ENCODE peak calls at places on chromosomes 16 and 17, in nine cellular contexts. C is left ventricle myocardium inferior; G is CD4-positive, alpha-beta T cell; X is heart right ventricle; U is ovary; B is aorta; R is dorsolateral prefrontal cortex; Q is fibroblast of lung; V is effector memory CD4-positive, alpha-beta T cell. P is an unnamed sample.

GRCh38 chr16:66512589-66513404 is 37.1 kb downstream of the TK2 start:
- DNase-seq in Q (peak; percentile 61), C (no peak), U (no peak), B (peak; percentile 76), V (no peak), G (no peak), R (no peak), X (no peak), P (no peak)

GRCh38 chr16:65153365-65154105 is 31.7 kb upstream of the CDH11 start:
- DNase-seq in B (no peak), U (no peak), Q (no peak), G (no peak), X (no peak), R (no peak), V (no peak), C (no peak), P (no peak)

GRCh38 chr17:44354582-44355309 is 8.9 kb downstream of the FAM171A2 start:
- DNase-seq in C (peak; percentile 60), X (peak; percentile 70), R (no peak), Q (no peak), B (no peak), G (peak; percentile 56), U (peak; percentile 64), V (no peak), P (no peak)

GRCh38 chr17:33192961-33193911 is 99.9 kb downstream of the ASIC2 start:
- DNase-seq in U (no peak), Q (no peak), C (no peak), R (no peak), V (no peak), X (no peak), B (no peak), G (no peak), P (no peak)

GRCh38 chr17:79633154-79633553 is 22.3 kb upstream of the RBFOX3 start:
- DNase-seq in U (no peak), C (peak; percentile 3), X (no peak), V (no peak), G (no peak), Q (no peak), R (peak; percentile 8), B (peak; percentile 68), P (no peak)

GRCh38 chr17:67217446-67217845 is 27.6 kb downstream of the HELZ start:
- DNase-seq in Q (no peak), C (no peak), G (no peak), U (no peak), V (no peak), R (no peak), X (no peak), B (no peak), P (no peak)

GRCh38 chr17:75661531-75661930 is 5.4 kb downstream of the RECQL5 start:
- DNase-seq in C (no peak), Q (no peak), B (peak; percentile 14), G (no peak), V (no peak), X (no peak), U (no peak), R (peak; percentile 78), P (no peak)

GRCh38 chr16:3362931-3363330 is 7.2 kb downstream of the OR2C1 start:
- DNase-seq in V (no peak), R (no peak), G (no peak), Q (no peak), X (no peak), U (no peak), B (no peak), C (no peak), P (peak; percentile 27)

GRCh38 chr16:84929421-84930297 is 81.7 kb downstream of the ZDHHC7 start:
- DNase-seq in B (no peak), G (no peak), U (no peak), Q (no peak), X (no peak), V (no peak), C (peak; percentile 64), R (no peak), P (no peak)

GRCh38 chr16:84926462-84926861 is 84.9 kb downstream of the ZDHHC7 start:
- DNase-seq in V (no peak), G (no peak), B (no peak), U (no peak), C (no peak), R (no peak), Q (no peak), X (no peak), P (no peak)

GRCh38 chr16:84928679-84929420 is 82.5 kb downstream of the ZDHHC7 start:
- DNase-seq in R (no peak), G (no peak), U (peak; percentile 78), Q (peak; percentile 81), V (no peak), C (peak; percentile 83), B (peak; percentile 89), X (peak; percentile 78), P (no peak)

GRCh38 chr16:84925773-84926372 is 85.5 kb downstream of the ZDHHC7 start:
- DNase-seq in B (no peak), C (no peak), X (no peak), V (no peak), Q (no peak), R (no peak), U (no peak), G (no peak), P (no peak)

GRCh38 chr16:84927621-84928591 is 83.4 kb downstream of the ZDHHC7 start:
- DNase-seq in R (no peak), U (peak; percentile 69), B (no peak), V (no peak), G (no peak), Q (no peak), C (peak; percentile 76), X (peak; percentile 64), P (no peak)
- H3K27ac ChIP-seq in R (no peak overlapping the region), U (peak overlapping the region; percentile 69), B (no peak overlapping the region), V (no peak overlapping the region), G (no peak overlapping the region), Q (no peak overlapping the region), C (peak overlapping the region; percentile 93), X (peak overlapping the region; percentile 45), P (no peak overlapping the region)

GRCh38 chr17:36593651-36594316 is 2.1 kb downstream of the DHRS11 start:
- DNase-seq in G (no peak), U (no peak), B (no peak), C (no peak), X (no peak), R (no peak), V (no peak), Q (no peak), P (no peak)

GRCh38 chr17:36597229-36597628 is 4.2 kb upstream of the MRM1 start:
- DNase-seq in X (no peak), C (no peak), V (no peak), B (no peak), G (no peak), R (no peak), U (no peak), Q (no peak), P (no peak)

GRCh38 chr17:36592711-36593321 is 1.1 kb downstream of the DHRS11 start:
- DNase-seq in R (no peak), B (no peak), G (no peak), X (no peak), C (no peak), U (no peak), Q (no peak), V (no peak), P (no peak)

GRCh38 chr17:36592316-36592710 is 634 bp downstream of the DHRS11 start:
- DNase-seq in G (no peak), U (peak; percentile 46), B (no peak), C (no peak), Q (no peak), R (no peak), X (peak; percentile 23), V (no peak), P (peak; percentile 52)

DNA sequence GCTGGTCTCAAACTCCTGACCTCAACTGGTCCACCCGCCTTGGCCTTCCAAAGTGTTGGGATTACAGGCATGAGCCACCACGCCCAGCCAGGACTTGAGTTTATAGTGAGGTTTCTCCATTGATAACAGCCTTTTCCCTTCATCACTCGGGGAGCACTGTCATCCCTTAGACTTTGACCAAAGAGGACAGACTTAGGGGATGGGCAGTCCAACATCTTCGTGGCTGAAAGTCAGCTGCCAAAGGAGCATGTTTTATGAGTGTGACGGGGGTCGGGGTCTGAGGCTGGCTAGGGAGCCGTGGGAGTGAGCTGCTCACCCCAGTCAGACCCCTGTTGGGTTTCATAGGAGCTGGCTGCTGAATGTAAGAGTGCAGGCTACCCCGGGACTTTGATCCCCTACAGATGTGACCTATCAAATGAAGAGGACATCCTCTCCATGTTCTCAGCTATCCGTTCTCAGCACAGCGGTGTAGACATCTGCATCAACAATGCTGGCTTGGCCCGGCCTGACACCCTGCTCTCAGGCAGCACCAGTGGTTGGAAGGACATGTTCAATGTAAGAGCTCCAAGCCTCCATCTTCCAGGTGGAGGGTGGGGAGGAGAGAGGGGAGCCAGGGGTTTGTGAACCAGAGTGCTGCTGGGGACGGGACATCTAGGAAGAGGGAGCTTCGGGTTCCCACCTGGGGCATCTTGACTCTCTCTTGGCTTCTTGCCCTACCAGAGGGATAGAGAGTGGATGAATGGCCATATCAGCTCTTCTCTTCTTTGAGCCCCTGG is 3.1 kb downstream of the DHRS11 start:
- DNase-seq in R (no peak), X (no peak), C (no peak), G (no peak), Q (no peak), V (no peak), B (no peak), U (no peak), P (no peak)
- H3K27ac ChIP-seq in R (no peak overlapping the region), X (no peak overlapping the region), C (no peak overlapping the region), G (no peak overlapping the region), Q (no peak overlapping the region), V (no peak overlapping the region), B (no peak overlapping the region), U (no peak overlapping the region), P (no peak overlapping the region)

GRCh38 chr16:68915561-68915960 is 72.2 kb downstream of the TANGO6 start:
- DNase-seq in Q (no peak), X (no peak), C (no peak), G (no peak), R (no peak), B (no peak), V (no peak), U (no peak), P (no peak)

GRCh38 chr16:68921654-68922053 is 78.3 kb downstream of the TANGO6 start:
- DNase-seq in Q (peak; percentile 47), U (no peak), R (no peak), X (no peak), V (no peak), B (no peak), C (no peak), G (no peak), P (no peak)

GRCh38 chr16:68917541-68917940 is 74.2 kb downstream of the TANGO6 start:
- DNase-seq in C (no peak), V (no peak), G (no peak), U (no peak), R (no peak), X (no peak), Q (no peak), B (no peak), P (no peak)

GRCh38 chr16:68923116-68923515 is 79.8 kb downstream of the TANGO6 start:
- DNase-seq in X (no peak), B (no peak), C (no peak), R (no peak), V (no peak), U (no peak), G (no peak), Q (no peak), P (no peak)

DNA sequence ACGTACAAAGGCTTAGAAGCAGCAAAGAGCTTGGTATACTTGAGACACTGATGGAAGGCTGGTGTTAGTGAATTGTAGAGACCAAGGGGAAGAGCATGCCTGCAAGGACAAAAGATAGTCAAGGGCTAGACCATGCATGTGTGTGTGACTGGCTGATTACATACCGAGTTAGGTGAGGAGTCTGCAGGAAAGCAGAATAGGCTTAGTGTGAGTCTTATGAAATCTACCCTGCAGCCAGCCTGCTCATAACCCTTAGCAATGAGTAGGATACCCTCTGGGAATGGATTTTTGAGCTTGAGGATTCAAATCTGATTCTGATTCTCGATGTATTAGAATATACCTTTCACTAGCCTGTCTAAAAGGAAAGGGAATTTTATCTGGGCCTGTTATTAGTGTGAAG is 77.0 kb downstream of the TANGO6 start:
- DNase-seq in V (no peak), B (no peak), R (no peak), U (no peak), C (no peak), Q (no peak), X (no peak), G (no peak), P (no peak)
- H3K27ac ChIP-seq in V (no peak overlapping the region), B (no peak overlapping the region), R (no peak overlapping the region), U (no peak overlapping the region), C (no peak overlapping the region), Q (no peak overlapping the region), X (no peak overlapping the region), G (no peak overlapping the region), P (no peak overlapping the region)

DNA sequence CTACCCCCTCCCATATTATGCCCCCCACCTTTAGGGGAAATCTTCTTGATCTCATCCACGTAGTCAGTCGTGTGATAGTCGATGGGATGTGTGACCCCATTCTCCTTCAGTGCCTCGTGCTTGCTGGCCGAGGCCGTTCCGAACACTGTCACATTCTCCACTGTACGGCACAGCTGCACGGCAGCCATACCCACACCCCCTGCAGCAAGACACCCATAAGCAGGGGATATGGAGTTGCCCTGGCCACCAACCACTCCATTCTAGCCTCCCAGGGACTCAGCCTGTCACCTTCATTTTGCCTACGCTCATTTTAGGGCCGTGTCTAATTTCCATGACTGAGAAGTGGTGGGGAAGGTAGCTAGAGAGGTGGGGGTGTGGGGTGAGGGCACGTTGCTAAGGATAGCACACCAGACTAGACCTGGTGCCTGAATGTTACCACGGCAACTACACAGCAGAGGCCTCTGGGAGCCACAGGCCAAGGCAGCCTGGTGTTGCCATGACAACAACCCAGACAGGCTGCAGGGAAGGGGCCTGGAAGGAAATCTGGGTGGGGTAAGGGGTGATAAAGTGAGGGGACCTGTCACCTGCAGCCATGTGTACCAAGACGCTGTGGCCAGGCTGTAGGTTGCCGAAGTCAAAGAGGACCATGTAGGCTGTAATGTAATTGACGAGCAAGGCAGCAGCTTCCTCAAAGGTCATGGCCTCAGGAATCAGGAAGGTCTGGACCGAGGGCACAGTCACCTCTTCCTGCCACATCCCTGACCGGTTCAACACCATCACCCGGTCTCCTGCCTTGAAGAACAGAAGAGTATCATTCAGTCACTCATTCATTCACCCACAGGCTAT is 4.0 kb downstream of the VAT1 start:
- DNase-seq in V (peak; percentile 53), R (no peak), Q (no peak), C (no peak), G (peak; percentile 21), X (no peak), B (peak; percentile 58), U (no peak), P (no peak)
- H3K27ac ChIP-seq in V (peak overlapping the region; percentile 31), R (peak overlapping the region; percentile 3), Q (no peak overlapping the region), C (peak overlapping the region; percentile 89), G (no peak overlapping the region), X (no peak overlapping the region), B (no peak overlapping the region), U (peak overlapping the region; percentile 90), P (no peak overlapping the region)